ENCODE peak calls at places on chromosomes 4 and X, in nine cellular contexts. V is AG09319; W is endothelial cell; H is OCI-LY7; S is CD8-positive, alpha-beta T cell; O is coronary artery; X is RWPE1; F is cardiac muscle cell; T is vagina. Z is an unnamed sample.
A peak's percentile ranks its signal among the peaks of the same experiment; 100 is the strongest.

GRCh38 chr4:3722446-3723231 is 43.5 kb upstream of the ADRA2C start:
- DNase-seq in T (no peak), W (no peak), O (no peak), X (no peak), V (no peak), F (no peak), H (no peak), S (no peak), Z (no peak)

GRCh38 chr4:156971623-156972369 is at the start of gene PDGFC:
- DNase-seq in O (peak; percentile 90), H (no peak), F (peak; percentile 79), S (no peak), T (no peak), V (no peak), W (peak; percentile 85), X (peak; percentile 71), Z (peak; percentile 49)

GRCh38 chrX:103254171-103254824 is 657 bp downstream of the TCEAL8 start:
- DNase-seq in X (peak; percentile 41), S (no peak), T (no peak), W (peak; percentile 56), O (no peak), F (peak; percentile 43), V (no peak), H (peak; percentile 73), Z (no peak)

GRCh38 chr4:76673361-76673760 is 224.6 kb downstream of the SOWAHB start:
- DNase-seq in H (no peak), W (no peak), X (no peak), V (no peak), S (no peak), O (no peak), T (no peak), F (peak; percentile 47), Z (no peak)

GRCh38 chrX:94057385-94057784 is 383.4 kb downstream of the FAM133A start:
- DNase-seq in T (no peak), F (no peak), W (no peak), V (no peak), O (no peak), H (no peak), S (no peak), X (no peak), Z (no peak)

GRCh38 chr4:125365731-125366130 is 51.0 kb downstream of the FAT4 start:
- DNase-seq in O (no peak), H (no peak), V (no peak), X (no peak), S (no peak), F (no peak), W (no peak), T (no peak), Z (no peak)

GRCh38 chr4:16197842-16198241 is 28.4 kb downstream of the TAPT1 start:
- DNase-seq in X (no peak), O (no peak), W (no peak), F (peak; percentile 18), H (no peak), T (no peak), S (no peak), V (no peak), Z (no peak)

GRCh38 chr4:108144451-108144850 is 24.3 kb downstream of the LEF1 start:
- DNase-seq in O (no peak), X (no peak), T (no peak), F (no peak), W (no peak), S (peak; percentile 38), V (no peak), H (no peak), Z (no peak)

GRCh38 chr4:24745172-24745895 is 50.0 kb upstream of the SOD3 start:
- DNase-seq in V (no peak), S (no peak), H (no peak), W (no peak), T (no peak), F (no peak), X (no peak), O (no peak), Z (peak; percentile 28)

GRCh38 chr4:187010052-187010451 is 286.4 kb upstream of the FAT1 start:
- DNase-seq in S (no peak), O (no peak), X (no peak), V (no peak), T (no peak), F (peak; percentile 17), H (no peak), W (no peak), Z (no peak)

GRCh38 chr4:170089274-170089742 is 448 bp downstream of the AADAT start:
- DNase-seq in S (no peak), F (peak; percentile 45), O (no peak), W (peak; percentile 28), T (no peak), X (peak; percentile 20), V (no peak), H (no peak), Z (peak; percentile 6)

GRCh38 chr4:3114377-3114776 is 39.9 kb downstream of the HTT start:
- DNase-seq in X (no peak), V (no peak), T (peak; percentile 49), F (no peak), H (no peak), O (no peak), W (no peak), S (no peak), Z (peak; percentile 41)

GRCh38 chr4:27305246-27305645 is 444.6 kb downstream of the STIM2 start:
- DNase-seq in X (no peak), W (no peak), F (no peak), S (no peak), H (no peak), T (no peak), O (no peak), V (no peak), Z (no peak)

GRCh38 chr4:180449395-180449956 is 1793.7 kb upstream of the TENM3 start:
- DNase-seq in T (no peak), F (peak; percentile 2), W (peak; percentile 49), S (no peak), H (peak; percentile 55), X (peak; percentile 42), V (no peak), O (no peak), Z (no peak)

GRCh38 chr4:108851346-108851745 is 88.5 kb upstream of the ETNPPL start:
- DNase-seq in S (no peak), W (no peak), V (peak; percentile 67), H (no peak), T (no peak), X (no peak), F (peak; percentile 16), O (no peak), Z (no peak)

GRCh38 chr4:24686866-24687672 is 102.7 kb upstream of the DHX15 start:
- DNase-seq in S (no peak), X (peak; percentile 13), V (no peak), T (no peak), F (peak; percentile 45), W (no peak), O (no peak), H (peak; percentile 11), Z (no peak)

GRCh38 chr4:81069706-81070331 is 39.3 kb downstream of the BMP3 start:
- DNase-seq in H (peak; percentile 92), O (no peak), T (no peak), V (peak; percentile 78), X (peak; percentile 42), W (peak; percentile 74), S (peak; percentile 51), F (peak; percentile 93), Z (peak; percentile 78)

DNA sequence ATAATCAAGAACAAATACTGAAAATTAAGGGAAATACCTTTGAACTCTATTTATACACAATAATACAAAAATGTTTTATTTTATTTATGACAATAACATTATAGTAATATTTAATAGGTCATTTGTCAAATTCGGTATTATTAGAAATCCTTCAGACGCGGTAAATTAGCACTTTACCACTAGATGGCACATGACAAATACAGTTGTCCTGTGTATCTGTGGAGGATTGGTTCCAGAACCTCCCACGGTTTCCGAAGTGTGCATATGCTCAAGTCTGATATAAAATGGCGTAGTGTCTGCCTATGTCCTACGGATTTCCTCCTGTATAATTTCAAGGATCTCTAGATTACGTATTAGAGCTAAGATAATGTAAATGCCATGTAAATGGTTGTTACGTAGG is 8.1 kb upstream of the LINC00632 start:
- DNase-seq in X (peak; percentile 2), T (no peak), V (no peak), W (no peak), H (no peak), O (no peak), S (no peak), F (peak; percentile 68), Z (no peak)
- TF ChIP-seq CTCF in X (peak; percentile 30), T (peak; percentile 18), V (peak; percentile 21), W (peak; percentile 26), H (peak; percentile 61), O (no peak), S (no peak), F (peak; percentile 46), Z (peak; percentile 60)

DNA sequence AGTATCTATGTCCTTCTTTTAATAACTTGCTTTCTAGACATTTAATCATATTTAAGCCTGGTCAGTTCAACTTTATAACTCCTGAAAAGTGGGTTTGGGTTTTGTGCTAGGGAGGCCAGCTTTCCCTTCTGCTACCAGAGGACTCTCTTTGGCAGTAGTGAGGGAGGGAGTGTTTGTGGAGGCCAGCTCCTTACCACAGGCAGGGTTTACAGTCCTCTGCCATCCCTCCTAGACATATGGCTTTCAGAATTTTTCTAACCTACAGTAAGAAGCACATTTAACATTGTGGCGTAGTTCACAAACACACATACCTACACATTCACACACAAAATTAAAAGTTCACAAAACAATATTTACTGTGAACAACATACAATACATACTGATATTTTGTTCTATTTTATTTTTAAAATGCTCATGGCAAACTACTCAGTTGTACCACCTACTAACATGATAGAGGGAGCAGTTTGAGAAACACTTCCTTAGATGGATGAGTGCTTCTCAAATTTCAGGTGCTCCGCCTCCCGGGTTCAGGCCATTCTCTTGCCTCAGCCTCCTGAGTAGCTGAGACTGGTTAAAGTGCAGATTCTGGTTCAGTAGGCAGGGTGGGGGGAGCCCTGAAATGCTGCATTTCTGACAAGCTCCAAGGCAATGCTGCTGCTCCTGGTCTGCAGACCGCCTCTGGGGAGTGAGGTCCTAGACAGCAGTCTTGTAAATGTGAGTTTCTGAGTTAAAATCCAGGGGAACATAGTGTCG is 86.7 kb downstream of the PTTG2 start:
- DNase-seq in O (no peak), S (no peak), X (no peak), H (no peak), F (peak; percentile 33), T (no peak), V (no peak), W (no peak), Z (no peak)
- TF ChIP-seq CTCF in O (no peak), S (no peak), X (no peak), H (no peak), F (no peak), T (no peak), V (no peak), W (no peak), Z (peak; percentile 12)

DNA sequence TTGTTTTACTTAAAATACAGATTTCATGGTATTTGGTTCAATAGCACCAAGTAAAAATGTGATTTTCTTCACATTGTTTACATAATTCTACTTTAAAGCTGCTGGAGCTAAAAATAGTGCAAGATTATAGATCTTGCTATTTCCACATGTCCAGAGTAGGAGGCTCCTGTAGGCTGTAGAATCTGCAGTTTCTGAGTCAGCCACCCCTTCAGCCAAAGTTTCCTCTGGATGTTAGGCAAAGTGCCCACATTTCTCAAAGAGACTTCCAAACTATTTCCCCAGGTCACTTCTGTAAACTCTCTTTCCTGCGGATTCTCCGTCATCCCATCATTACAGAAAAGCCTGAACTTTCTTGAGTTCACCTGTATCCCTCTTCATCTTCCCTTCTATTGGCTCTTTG is 342.5 kb upstream of the FSTL5 start:
- DNase-seq in W (no peak), O (no peak), V (no peak), X (no peak), T (no peak), H (no peak), F (peak; percentile 58), S (no peak), Z (no peak)
- TF ChIP-seq CTCF in W (no peak), O (no peak), V (no peak), X (no peak), T (no peak), H (no peak), F (no peak), S (no peak), Z (no peak)

GRCh38 chr4:163744861-163745260 is 250.4 kb downstream of the TMA16 start:
- DNase-seq in O (no peak), V (no peak), W (no peak), S (no peak), H (peak; percentile 4), X (no peak), F (no peak), T (no peak), Z (no peak)
- TF ChIP-seq CTCF in O (no peak), V (no peak), W (no peak), S (no peak), H (no peak), X (no peak), F (no peak), T (no peak), Z (no peak)